ENCODE peak calls at places on chromosomes 2 and 18, in six cellular contexts. D is HEK293T, A is GM12878, U is K562, S is HCT116, V is WTC11. R is an unnamed sample.

GRCh38 chr2:140667203-140667602 is 1463.6 kb downstream of the LRP1B start:
- DNase-seq in D (no peak), A (no peak), U (no peak), S (no peak), V (no peak), R (no peak)

GRCh38 chr2:25586726-25587144 is 86.6 kb downstream of the DTNB start:
- DNase-seq in D (no peak), A (peak), U (no peak), S (no peak), V (no peak), R (no peak)

GRCh38 chr2:20443276-20443920 is 3.5 kb upstream of the RHOB start:
- DNase-seq in D (no peak), A (no peak), U (peak), S (no peak), V (no peak), R (peak)

GRCh38 chr2:240955306-240956101 is 42.9 kb upstream of the SNED1 start:
- DNase-seq in D (no peak), A (no peak), U (no peak), S (no peak), V (no peak), R (no peak)

GRCh38 chr2:235500761-235501662 is 7.2 kb downstream of the AGAP1 start:
- DNase-seq in D (no peak), A (no peak), U (peak), S (no peak), V (no peak), R (no peak)

GRCh38 chr2:120762341-120763061 is 26.8 kb downstream of the GLI2 start:
- DNase-seq in D (no peak), A (no peak), U (no peak), S (no peak), V (no peak), R (no peak)

GRCh38 chr18:55587341-55588000 is 521 bp downstream of the TCF4 start:
- DNase-seq in D (peak), A (no peak), U (peak), S (no peak), V (peak), R (no peak)

GRCh38 chr18:78561757-78562445 is 417.7 kb upstream of the SALL3 start:
- DNase-seq in D (no peak), A (no peak), U (no peak), S (no peak), V (no peak), R (no peak)

GRCh38 chr2:215664847-215665525 is 229.1 kb upstream of the FN1 start:
- DNase-seq in D (no peak), A (peak), U (peak), S (peak), V (no peak), R (peak)

GRCh38 chr2:83162421-83162820 is 1296.7 kb downstream of the SUCLG1 start:
- DNase-seq in D (no peak), A (no peak), U (no peak), S (no peak), V (no peak), R (no peak)

GRCh38 chr2:61141151-61141550 is 20.8 kb upstream of the C2orf74 start:
- DNase-seq in D (no peak), A (no peak), U (no peak), S (no peak), V (no peak), R (no peak)

GRCh38 chr2:241036397-241036963 is 38.1 kb downstream of the SNED1 start:
- DNase-seq in D (no peak), A (peak), U (peak), S (no peak), V (peak), R (peak)

GRCh38 chr2:96274355-96275056 is 8.5 kb downstream of the CIAO1 start:
- DNase-seq in D (no peak), A (no peak), U (no peak), S (no peak), V (no peak), R (no peak)

GRCh38 chr2:240464514-240465241 is 29.2 kb downstream of the GPC1 start:
- DNase-seq in D (no peak), A (no peak), U (no peak), S (no peak), V (peak), R (no peak)

GRCh38 chr2:50564781-50565180 is 467.2 kb downstream of the NRXN1 start:
- DNase-seq in D (no peak), A (no peak), U (no peak), S (no peak), V (no peak), R (no peak)

GRCh38 chr2:132950986-132951385 is 281.0 kb upstream of the LYPD1 start:
- DNase-seq in D (no peak), A (no peak), U (no peak), S (no peak), V (no peak), R (no peak)

GRCh38 chr2:47300609-47301276 is 102.2 kb upstream of the MSH2 start:
- DNase-seq in D (no peak), A (peak), U (peak), S (no peak), V (no peak), R (no peak)

GRCh38 chr18:32767400-32767799 is 5.4 kb downstream of the KLHL14 start:
- DNase-seq in D (no peak), A (no peak), U (no peak), S (no peak), V (no peak), R (peak)

GRCh38 chr2:2060431-2060830 is 270.6 kb downstream of the MYT1L start:
- DNase-seq in D (no peak), A (no peak), U (no peak), S (no peak), V (no peak), R (no peak)

GRCh38 chr2:19807866-19808265 is 93.9 kb downstream of the TTC32 start:
- DNase-seq in D (no peak), A (no peak), U (no peak), S (no peak), V (no peak), R (no peak)

GRCh38 chr2:235845245-235845644 is 322.9 kb downstream of the GBX2 start:
- DNase-seq in D (no peak), A (no peak), U (no peak), S (no peak), V (no peak), R (no peak)

GRCh38 chr2:150566289-150566688 is 78.8 kb upstream of the RND3 start:
- DNase-seq in D (no peak), A (no peak), U (no peak), S (no peak), V (no peak), R (no peak)

GRCh38 chr2:136107238-136108033 is 10.5 kb downstream of the CXCR4 start:
- DNase-seq in D (no peak), A (no peak), U (no peak), S (no peak), V (no peak), R (no peak)

DNA sequence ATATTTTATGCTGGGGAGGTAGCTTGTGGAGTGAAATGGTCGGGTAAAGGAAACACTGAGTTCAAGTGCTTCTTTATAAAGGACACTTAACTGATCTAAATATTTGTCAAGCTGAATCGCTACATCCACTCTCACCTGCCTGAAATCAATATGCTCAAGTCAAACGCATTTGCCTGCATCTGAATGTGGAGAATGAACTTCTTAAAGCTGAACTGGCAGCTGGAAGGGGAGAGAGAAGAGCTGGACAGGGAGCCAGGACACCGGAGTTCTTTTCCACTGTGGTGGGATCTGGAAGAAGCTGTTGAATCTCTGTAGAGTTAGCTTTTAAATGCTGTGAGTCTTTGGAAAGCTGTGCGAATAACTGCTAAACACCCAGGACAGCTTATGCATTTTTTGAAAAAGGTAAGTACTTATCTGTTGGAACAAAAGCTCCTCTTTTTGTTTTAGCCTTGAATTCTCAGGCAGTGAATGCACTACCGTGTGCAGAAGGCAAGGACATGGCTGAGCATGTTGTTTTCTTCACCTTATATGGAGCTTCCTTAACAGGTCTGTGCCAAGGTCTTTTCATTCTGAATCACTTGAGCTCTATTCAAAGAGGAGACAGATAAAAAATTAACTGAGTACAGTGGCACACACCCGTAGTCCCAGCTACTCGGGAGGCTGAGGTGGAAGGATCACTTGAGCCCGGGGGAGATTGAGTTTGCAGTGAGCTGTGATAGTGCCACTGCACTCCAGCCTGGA is 74.2 kb upstream of the KLF7 start:
- DNase-seq in D (no peak), A (no peak), U (no peak), S (no peak), V (no peak), R (no peak)
- TF ChIP-seq SP1 in D (no peak), A (no peak), U (no peak), S (no peak), V (no peak), R (no peak)

GRCh38 chr18:49476664-49477411 is 10.2 kb downstream of the C18orf32 start:
- DNase-seq in D (no peak), A (no peak), U (peak), S (no peak), V (no peak), R (no peak)
- TF ChIP-seq SP1 in D (no peak), A (no peak), U (no peak), S (no peak), V (no peak), R (no peak)

GRCh38 chr18:50569930-50570329 is 10.0 kb downstream of the MAPK4 start:
- DNase-seq in D (no peak), A (no peak), U (peak), S (no peak), V (no peak), R (no peak)
- TF ChIP-seq SP1 in D (no peak), A (no peak), U (no peak), S (no peak), V (no peak), R (no peak)

DNA sequence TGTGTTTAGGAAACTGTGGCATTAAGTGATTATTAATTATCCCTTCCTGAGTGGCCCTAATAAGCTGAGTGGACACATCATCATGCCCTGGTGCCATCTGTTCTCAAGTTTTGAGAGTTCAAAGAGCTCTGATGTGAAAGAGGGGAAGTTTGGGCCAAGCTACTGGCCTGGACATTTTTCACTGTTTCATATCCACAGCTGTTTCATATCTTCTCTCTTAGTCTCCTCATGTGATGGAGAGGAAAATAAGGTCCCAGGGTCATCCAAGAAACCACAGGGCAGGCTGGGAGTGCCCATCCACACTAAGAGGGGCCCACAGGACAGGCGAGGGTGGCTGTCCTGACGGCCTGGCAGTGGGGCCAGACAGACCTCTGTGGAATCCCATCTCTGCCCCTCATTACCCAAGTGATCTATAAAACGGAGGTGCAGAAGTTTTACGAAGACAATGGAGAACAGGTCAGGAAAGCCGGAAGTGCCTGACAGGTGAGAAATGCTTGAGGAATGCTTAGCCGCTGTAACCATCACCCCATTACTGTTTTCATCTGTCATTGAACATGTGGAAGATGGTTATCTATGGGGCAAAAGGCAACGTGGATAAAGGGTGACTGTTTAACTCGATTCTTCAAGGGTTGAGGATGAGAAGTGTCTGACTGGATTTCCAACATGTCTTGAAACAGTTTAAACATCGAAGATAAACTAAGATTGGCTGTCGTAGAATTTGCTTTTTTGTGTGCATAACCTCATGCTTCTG is 17.1 kb downstream of the HK2 start:
- DNase-seq in D (no peak), A (no peak), U (no peak), S (no peak), V (no peak), R (no peak)
- TF ChIP-seq SP1 in D (no peak), A (no peak), U (no peak), S (no peak), V (no peak), R (no peak)

DNA sequence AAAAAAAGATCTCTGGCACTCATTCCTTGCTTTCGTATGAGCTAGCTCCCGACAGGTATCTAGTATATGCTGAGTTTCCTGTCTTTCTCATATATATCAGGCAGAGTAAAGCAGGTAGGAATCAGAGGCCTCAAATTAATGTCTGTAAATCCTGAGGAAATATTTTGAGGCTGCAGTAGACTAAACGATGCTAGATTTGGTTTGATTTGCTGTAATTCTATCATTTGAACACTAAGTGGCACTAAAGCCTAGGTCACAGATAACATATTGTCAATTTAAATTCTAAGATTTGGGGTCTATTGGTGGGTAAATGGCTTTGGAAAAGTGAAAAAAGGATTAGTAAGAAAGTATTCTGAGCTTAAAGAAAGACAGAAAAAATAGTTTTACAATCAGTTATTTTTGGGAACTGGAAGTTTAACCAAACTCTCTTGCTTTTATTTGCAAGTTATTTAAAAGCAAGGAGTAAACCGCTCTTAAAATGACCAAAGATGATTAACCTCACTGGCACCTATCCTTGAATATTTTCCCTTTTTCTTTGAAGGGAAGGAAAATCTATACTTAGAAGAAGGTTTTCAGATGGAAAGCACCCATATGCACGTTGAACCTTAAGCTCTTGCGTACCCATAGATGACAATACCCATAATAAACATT is 37.6 kb upstream of the SLC4A10 start:
- DNase-seq in D (peak), A (no peak), U (peak), S (peak), V (no peak), R (peak)
- TF ChIP-seq SP1 in D (no peak), A (no peak), U (no peak), S (no peak), V (no peak), R (no peak)

GRCh38 chr2:148546270-148546669 is 98.3 kb upstream of the EPC2 start:
- DNase-seq in D (no peak), A (no peak), U (no peak), S (no peak), V (no peak), R (no peak)
- TF ChIP-seq SP1 in D (no peak), A (no peak), U (no peak), S (no peak), V (no peak), R (no peak)

R was measured in HepG2.